ENCODE peak calls at places on chromosome 11, in eight cellular contexts. One of them, this sample, is unnamed.

GRCh38 chr11:8826145-8826786 is 84.7 kb upstream of the AKIP1 start:
- ATAC-seq in stimulated activated naive B cell treated with anti-CD40 and anti-IgM and Interleukin-4, amounts not matched to agents 10 μg/mL and 1 μg/mL and 100 μg/mL, for 72 hours: no peak
- ATAC-seq in CD8-positive, alpha-beta T cell: no peak
- ATAC-seq in esophagus mucosa: no peak
- ATAC-seq in lower lobe of right lung: no peak
- ATAC-seq in CD4-positive, alpha-beta T cell: no peak
- ATAC-seq in HCT116: no peak
- ATAC-seq in upper lobe of left lung: no peak
- ATAC-seq in this sample: no peak

GRCh38 chr11:123161386-123161785 is 33.7 kb downstream of the CLMP start:
- ATAC-seq in stimulated activated naive B cell treated with anti-CD40 and anti-IgM and Interleukin-4, amounts not matched to agents 10 μg/mL and 1 μg/mL and 100 μg/mL, for 72 hours: no peak
- ATAC-seq in CD8-positive, alpha-beta T cell: no peak
- ATAC-seq in esophagus mucosa: no peak
- ATAC-seq in lower lobe of right lung: no peak
- ATAC-seq in CD4-positive, alpha-beta T cell: no peak
- ATAC-seq in HCT116: no peak
- ATAC-seq in upper lobe of left lung: no peak
- ATAC-seq in this sample: no peak

GRCh38 chr11:63851354-63851753 is 12.4 kb downstream of the MARK2 start:
- ATAC-seq in stimulated activated naive B cell treated with anti-CD40 and anti-IgM and Interleukin-4, amounts not matched to agents 10 μg/mL and 1 μg/mL and 100 μg/mL, for 72 hours: no peak
- ATAC-seq in CD8-positive, alpha-beta T cell: peak
- ATAC-seq in esophagus mucosa: no peak
- ATAC-seq in lower lobe of right lung: no peak
- ATAC-seq in CD4-positive, alpha-beta T cell: no peak
- ATAC-seq in HCT116: no peak
- ATAC-seq in upper lobe of left lung: no peak
- ATAC-seq in this sample: no peak

GRCh38 chr11:83162377-83162776 is 5.4 kb downstream of the PCF11 start:
- ATAC-seq in stimulated activated naive B cell treated with anti-CD40 and anti-IgM and Interleukin-4, amounts not matched to agents 10 μg/mL and 1 μg/mL and 100 μg/mL, for 72 hours: peak
- ATAC-seq in CD8-positive, alpha-beta T cell: peak
- ATAC-seq in esophagus mucosa: no peak
- ATAC-seq in lower lobe of right lung: no peak
- ATAC-seq in CD4-positive, alpha-beta T cell: peak
- ATAC-seq in HCT116: no peak
- ATAC-seq in upper lobe of left lung: no peak
- ATAC-seq in this sample: no peak

GRCh38 chr11:131511794-131512193 is 141.4 kb downstream of the NTM start:
- ATAC-seq in stimulated activated naive B cell treated with anti-CD40 and anti-IgM and Interleukin-4, amounts not matched to agents 10 μg/mL and 1 μg/mL and 100 μg/mL, for 72 hours: no peak
- ATAC-seq in CD8-positive, alpha-beta T cell: no peak
- ATAC-seq in esophagus mucosa: peak
- ATAC-seq in lower lobe of right lung: peak
- ATAC-seq in CD4-positive, alpha-beta T cell: no peak
- ATAC-seq in HCT116: peak
- ATAC-seq in upper lobe of left lung: peak
- ATAC-seq in this sample: no peak

GRCh38 chr11:86535773-86536172 is 136.6 kb downstream of the ME3 start:
- ATAC-seq in stimulated activated naive B cell treated with anti-CD40 and anti-IgM and Interleukin-4, amounts not matched to agents 10 μg/mL and 1 μg/mL and 100 μg/mL, for 72 hours: no peak
- ATAC-seq in CD8-positive, alpha-beta T cell: no peak
- ATAC-seq in esophagus mucosa: no peak
- ATAC-seq in lower lobe of right lung: no peak
- ATAC-seq in CD4-positive, alpha-beta T cell: no peak
- ATAC-seq in HCT116: no peak
- ATAC-seq in upper lobe of left lung: no peak
- ATAC-seq in this sample: no peak

GRCh38 chr11:132987936-132988335 is 544.4 kb downstream of the OPCML start:
- ATAC-seq in stimulated activated naive B cell treated with anti-CD40 and anti-IgM and Interleukin-4, amounts not matched to agents 10 μg/mL and 1 μg/mL and 100 μg/mL, for 72 hours: no peak
- ATAC-seq in CD8-positive, alpha-beta T cell: no peak
- ATAC-seq in esophagus mucosa: no peak
- ATAC-seq in lower lobe of right lung: no peak
- ATAC-seq in CD4-positive, alpha-beta T cell: no peak
- ATAC-seq in HCT116: no peak
- ATAC-seq in upper lobe of left lung: no peak
- ATAC-seq in this sample: no peak

GRCh38 chr11:90698238-90698637 is 475.4 kb upstream of the CHORDC1 start:
- ATAC-seq in stimulated activated naive B cell treated with anti-CD40 and anti-IgM and Interleukin-4, amounts not matched to agents 10 μg/mL and 1 μg/mL and 100 μg/mL, for 72 hours: no peak
- ATAC-seq in CD8-positive, alpha-beta T cell: no peak
- ATAC-seq in esophagus mucosa: no peak
- ATAC-seq in lower lobe of right lung: no peak
- ATAC-seq in CD4-positive, alpha-beta T cell: no peak
- ATAC-seq in HCT116: no peak
- ATAC-seq in upper lobe of left lung: no peak
- ATAC-seq in this sample: no peak

GRCh38 chr11:94762208-94762607 is 5.9 kb upstream of the AMOTL1 start:
- ATAC-seq in stimulated activated naive B cell treated with anti-CD40 and anti-IgM and Interleukin-4, amounts not matched to agents 10 μg/mL and 1 μg/mL and 100 μg/mL, for 72 hours: peak
- ATAC-seq in CD8-positive, alpha-beta T cell: no peak
- ATAC-seq in esophagus mucosa: no peak
- ATAC-seq in lower lobe of right lung: no peak
- ATAC-seq in CD4-positive, alpha-beta T cell: no peak
- ATAC-seq in HCT116: peak
- ATAC-seq in upper lobe of left lung: no peak
- ATAC-seq in this sample: no peak

GRCh38 chr11:69227271-69227670 is 66.7 kb upstream of the MYEOV start:
- ATAC-seq in stimulated activated naive B cell treated with anti-CD40 and anti-IgM and Interleukin-4, amounts not matched to agents 10 μg/mL and 1 μg/mL and 100 μg/mL, for 72 hours: no peak
- ATAC-seq in CD8-positive, alpha-beta T cell: no peak
- ATAC-seq in esophagus mucosa: no peak
- ATAC-seq in lower lobe of right lung: no peak
- ATAC-seq in CD4-positive, alpha-beta T cell: no peak
- ATAC-seq in HCT116: no peak
- ATAC-seq in upper lobe of left lung: no peak
- ATAC-seq in this sample: no peak

GRCh38 chr11:128970598-128971190 is 28.0 kb upstream of the TP53AIP1 start:
- ATAC-seq in stimulated activated naive B cell treated with anti-CD40 and anti-IgM and Interleukin-4, amounts not matched to agents 10 μg/mL and 1 μg/mL and 100 μg/mL, for 72 hours: no peak
- ATAC-seq in CD8-positive, alpha-beta T cell: no peak
- ATAC-seq in esophagus mucosa: peak
- ATAC-seq in lower lobe of right lung: no peak
- ATAC-seq in CD4-positive, alpha-beta T cell: no peak
- ATAC-seq in HCT116: no peak
- ATAC-seq in upper lobe of left lung: no peak
- ATAC-seq in this sample: no peak

GRCh38 chr11:73072935-73073481 is 69.1 kb downstream of the FCHSD2 start:
- ATAC-seq in stimulated activated naive B cell treated with anti-CD40 and anti-IgM and Interleukin-4, amounts not matched to agents 10 μg/mL and 1 μg/mL and 100 μg/mL, for 72 hours: peak
- ATAC-seq in CD8-positive, alpha-beta T cell: no peak
- ATAC-seq in esophagus mucosa: peak
- ATAC-seq in lower lobe of right lung: peak
- ATAC-seq in CD4-positive, alpha-beta T cell: no peak
- ATAC-seq in HCT116: no peak
- ATAC-seq in upper lobe of left lung: peak
- ATAC-seq in this sample: peak

GRCh38 chr11:20790622-20791021 is 121.2 kb downstream of the NELL1 start:
- ATAC-seq in stimulated activated naive B cell treated with anti-CD40 and anti-IgM and Interleukin-4, amounts not matched to agents 10 μg/mL and 1 μg/mL and 100 μg/mL, for 72 hours: no peak
- ATAC-seq in CD8-positive, alpha-beta T cell: no peak
- ATAC-seq in esophagus mucosa: no peak
- ATAC-seq in lower lobe of right lung: peak
- ATAC-seq in CD4-positive, alpha-beta T cell: no peak
- ATAC-seq in HCT116: no peak
- ATAC-seq in upper lobe of left lung: no peak
- ATAC-seq in this sample: no peak

GRCh38 chr11:18135308-18135707 is 2.9 kb downstream of the MRGPRX3 start:
- ATAC-seq in stimulated activated naive B cell treated with anti-CD40 and anti-IgM and Interleukin-4, amounts not matched to agents 10 μg/mL and 1 μg/mL and 100 μg/mL, for 72 hours: no peak
- ATAC-seq in CD8-positive, alpha-beta T cell: no peak
- ATAC-seq in esophagus mucosa: no peak
- ATAC-seq in lower lobe of right lung: no peak
- ATAC-seq in CD4-positive, alpha-beta T cell: no peak
- ATAC-seq in HCT116: no peak
- ATAC-seq in upper lobe of left lung: no peak
- ATAC-seq in this sample: no peak

GRCh38 chr11:84829162-84829561 is 798.0 kb downstream of the DLG2 start:
- ATAC-seq in stimulated activated naive B cell treated with anti-CD40 and anti-IgM and Interleukin-4, amounts not matched to agents 10 μg/mL and 1 μg/mL and 100 μg/mL, for 72 hours: no peak
- ATAC-seq in CD8-positive, alpha-beta T cell: no peak
- ATAC-seq in esophagus mucosa: no peak
- ATAC-seq in lower lobe of right lung: no peak
- ATAC-seq in CD4-positive, alpha-beta T cell: no peak
- ATAC-seq in HCT116: no peak
- ATAC-seq in upper lobe of left lung: no peak
- ATAC-seq in this sample: no peak

GRCh38 chr11:117238221-117238620 is 5.8 kb downstream of the RNF214 start:
- ATAC-seq in stimulated activated naive B cell treated with anti-CD40 and anti-IgM and Interleukin-4, amounts not matched to agents 10 μg/mL and 1 μg/mL and 100 μg/mL, for 72 hours: no peak
- ATAC-seq in CD8-positive, alpha-beta T cell: no peak
- ATAC-seq in esophagus mucosa: no peak
- ATAC-seq in lower lobe of right lung: no peak
- ATAC-seq in CD4-positive, alpha-beta T cell: no peak
- ATAC-seq in HCT116: no peak
- ATAC-seq in upper lobe of left lung: no peak
- ATAC-seq in this sample: no peak

GRCh38 chr11:59266491-59266890 is 53.8 kb upstream of the MPEG1 start:
- ATAC-seq in stimulated activated naive B cell treated with anti-CD40 and anti-IgM and Interleukin-4, amounts not matched to agents 10 μg/mL and 1 μg/mL and 100 μg/mL, for 72 hours: no peak
- ATAC-seq in CD8-positive, alpha-beta T cell: no peak
- ATAC-seq in esophagus mucosa: peak
- ATAC-seq in lower lobe of right lung: peak
- ATAC-seq in CD4-positive, alpha-beta T cell: no peak
- ATAC-seq in HCT116: no peak
- ATAC-seq in upper lobe of left lung: no peak
- ATAC-seq in this sample: no peak

GRCh38 chr11:11155962-11156815 is 196.9 kb downstream of the CSNK2A3 start:
- ATAC-seq in stimulated activated naive B cell treated with anti-CD40 and anti-IgM and Interleukin-4, amounts not matched to agents 10 μg/mL and 1 μg/mL and 100 μg/mL, for 72 hours: peak
- ATAC-seq in CD8-positive, alpha-beta T cell: peak
- ATAC-seq in esophagus mucosa: peak
- ATAC-seq in lower lobe of right lung: peak
- ATAC-seq in CD4-positive, alpha-beta T cell: peak
- ATAC-seq in HCT116: peak
- ATAC-seq in upper lobe of left lung: peak
- ATAC-seq in this sample: peak

GRCh38 chr11:63445720-63446119 is 45.2 kb downstream of the PLAAT5 start:
- ATAC-seq in stimulated activated naive B cell treated with anti-CD40 and anti-IgM and Interleukin-4, amounts not matched to agents 10 μg/mL and 1 μg/mL and 100 μg/mL, for 72 hours: no peak
- ATAC-seq in CD8-positive, alpha-beta T cell: no peak
- ATAC-seq in esophagus mucosa: peak
- ATAC-seq in lower lobe of right lung: no peak
- ATAC-seq in CD4-positive, alpha-beta T cell: no peak
- ATAC-seq in HCT116: no peak
- ATAC-seq in upper lobe of left lung: no peak
- ATAC-seq in this sample: no peak

GRCh38 chr11:45795379-45795778 is 9.6 kb upstream of the SLC35C1 start:
- ATAC-seq in stimulated activated naive B cell treated with anti-CD40 and anti-IgM and Interleukin-4, amounts not matched to agents 10 μg/mL and 1 μg/mL and 100 μg/mL, for 72 hours: no peak
- ATAC-seq in CD8-positive, alpha-beta T cell: no peak
- ATAC-seq in esophagus mucosa: no peak
- ATAC-seq in lower lobe of right lung: no peak
- ATAC-seq in CD4-positive, alpha-beta T cell: no peak
- ATAC-seq in HCT116: peak
- ATAC-seq in upper lobe of left lung: no peak
- ATAC-seq in this sample: no peak

GRCh38 chr11:11899401-11899800 is 57.6 kb downstream of the USP47 start:
- ATAC-seq in stimulated activated naive B cell treated with anti-CD40 and anti-IgM and Interleukin-4, amounts not matched to agents 10 μg/mL and 1 μg/mL and 100 μg/mL, for 72 hours: no peak
- ATAC-seq in CD8-positive, alpha-beta T cell: no peak
- ATAC-seq in esophagus mucosa: no peak
- ATAC-seq in lower lobe of right lung: peak
- ATAC-seq in CD4-positive, alpha-beta T cell: peak
- ATAC-seq in HCT116: peak
- ATAC-seq in upper lobe of left lung: no peak
- ATAC-seq in this sample: no peak

GRCh38 chr11:128476729-128477128 is 110.6 kb downstream of the ETS1 start:
- ATAC-seq in stimulated activated naive B cell treated with anti-CD40 and anti-IgM and Interleukin-4, amounts not matched to agents 10 μg/mL and 1 μg/mL and 100 μg/mL, for 72 hours: no peak
- ATAC-seq in CD8-positive, alpha-beta T cell: peak
- ATAC-seq in esophagus mucosa: no peak
- ATAC-seq in lower lobe of right lung: peak
- ATAC-seq in CD4-positive, alpha-beta T cell: peak
- ATAC-seq in HCT116: no peak
- ATAC-seq in upper lobe of left lung: peak
- ATAC-seq in this sample: no peak

GRCh38 chr11:79417069-79417920 is 23.5 kb downstream of the TENM4 start:
- ATAC-seq in stimulated activated naive B cell treated with anti-CD40 and anti-IgM and Interleukin-4, amounts not matched to agents 10 μg/mL and 1 μg/mL and 100 μg/mL, for 72 hours: no peak
- ATAC-seq in CD8-positive, alpha-beta T cell: no peak
- ATAC-seq in esophagus mucosa: no peak
- ATAC-seq in lower lobe of right lung: peak
- ATAC-seq in CD4-positive, alpha-beta T cell: no peak
- ATAC-seq in HCT116: no peak
- ATAC-seq in upper lobe of left lung: no peak
- ATAC-seq in this sample: no peak

This sample was measured in gastroesophageal sphincter.